ENCODE peak calls at places on chromosomes 11 and 22, in five cellular contexts. Y, M, T, F and W are unnamed samples.

GRCh38 chr11:73158356-73159051 is 16.4 kb upstream of the FCHSD2 start:
- DNase-seq in T (peak; percentile 45), F (no peak), M (peak; percentile 61), Y (peak; percentile 89), W (no peak)

GRCh38 chr11:74559934-74560309 is 32.5 kb upstream of the POLD3 start:
- DNase-seq in T (no peak), F (no peak), M (peak; percentile 28), Y (no peak), W (no peak)

GRCh38 chr11:10784229-10785145 is 24.2 kb downstream of the EIF4G2 start:
- DNase-seq in T (no peak), Y (peak; percentile 24), F (no peak), M (peak; percentile 43), W (peak; percentile 44)

GRCh38 chr11:76038608-76039007 is 167.7 kb downstream of the WNT11 start:
- DNase-seq in F (no peak), M (no peak), T (no peak), Y (no peak), W (no peak)

GRCh38 chr22:23263651-23264555 is 83.6 kb downstream of the BCR start:
- DNase-seq in M (no peak), F (no peak), T (no peak), Y (no peak), W (no peak)

GRCh38 chr11:6116638-6117037 is 9.2 kb downstream of the OR56B4 start:
- DNase-seq in M (no peak), T (no peak), F (no peak), Y (no peak), W (no peak)

GRCh38 chr11:2440646-2441045 is 3.7 kb downstream of the TRPM5 start:
- DNase-seq in Y (no peak), T (peak; percentile 31), F (no peak), M (no peak), W (no peak)

GRCh38 chr11:94958118-94958517 is 15.2 kb downstream of the CWC15 start:
- DNase-seq in T (no peak), Y (peak; percentile 78), F (no peak), M (peak; percentile 58), W (no peak)

GRCh38 chr11:69696749-69697488 is 6.9 kb downstream of the FGF19 start:
- DNase-seq in F (peak; percentile 41), T (peak; percentile 34), Y (no peak), M (no peak), W (no peak)

GRCh38 chr11:12885717-12886226 is 123.3 kb upstream of the RASSF10 start:
- DNase-seq in Y (no peak), F (no peak), M (no peak), T (no peak), W (no peak)

GRCh38 chr22:36385491-36386350 is 2.0 kb downstream of the MYH9 start:
- DNase-seq in T (peak; percentile 88), M (peak; percentile 77), F (no peak), Y (no peak), W (no peak)

GRCh38 chr22:24810043-24810749 is 4.2 kb downstream of the SGSM1 start:
- DNase-seq in M (no peak), Y (no peak), T (peak; percentile 90), F (no peak), W (peak; percentile 15)

GRCh38 chr22:24760708-24761306 is 13.7 kb downstream of the PIWIL3 start:
- DNase-seq in M (peak; percentile 25), T (no peak), Y (no peak), F (no peak), W (no peak)

GRCh38 chr22:48600681-48601080 is 1227.0 kb downstream of the BRD1 start:
- DNase-seq in M (no peak), F (no peak), T (no peak), Y (no peak), W (no peak)

GRCh38 chr11:96869207-96869606 is 479.4 kb downstream of the JRKL start:
- DNase-seq in Y (no peak), T (no peak), F (no peak), M (peak; percentile 77), W (no peak)

GRCh38 chr11:112608466-112608865 is 347.8 kb upstream of the PLET1 start:
- DNase-seq in M (no peak), F (no peak), T (no peak), Y (no peak), W (no peak)

GRCh38 chr22:29479417-29480261 is at the start of gene NEFH:
- DNase-seq in F (peak; percentile 41), Y (no peak), M (no peak), T (no peak), W (no peak)

GRCh38 chr22:46971141-46971775 is 208.8 kb downstream of the TBC1D22A start:
- DNase-seq in Y (peak; percentile 75), F (peak; percentile 49), T (no peak), M (peak; percentile 35), W (peak; percentile 51)

GRCh38 chr11:2271077-2271326 is 614 bp upstream of the ASCL2 start:
- DNase-seq in T (peak; percentile 71), Y (no peak), M (no peak), F (peak; percentile 35), W (peak; percentile 2)

GRCh38 chr11:31361743-31362142 is 7.8 kb downstream of the DCDC1 start:
- DNase-seq in F (no peak), Y (no peak), M (no peak), T (no peak), W (no peak)

GRCh38 chr11:41431784-41432183 is 27.7 kb downstream of the LRRC4C start:
- DNase-seq in F (peak; percentile 19), T (no peak), M (peak; percentile 4), Y (peak; percentile 12), W (peak; percentile 8)

GRCh38 chr11:102225689-102226562 is 91.4 kb upstream of the BIRC3 start:
- DNase-seq in T (no peak), Y (peak; percentile 96), M (peak; percentile 96), F (no peak), W (no peak)

GRCh38 chr22:26318975-26319374 is 110.1 kb upstream of the ASPHD2 start:
- DNase-seq in F (no peak), T (no peak), M (peak; percentile 21), Y (no peak), W (peak; percentile 67)

GRCh38 chr11:2387266-2387982 is 10.3 kb downstream of the CD81 start:
- DNase-seq in M (peak; percentile 45), Y (peak; percentile 65), T (no peak), F (no peak), W (no peak)

GRCh38 chr11:78666675-78667129 is 92.0 kb upstream of the NARS2 start:
- DNase-seq in T (no peak), M (peak; percentile 33), Y (no peak), F (no peak), W (no peak)

GRCh38 chr11:126919147-126919823 is 81.3 kb downstream of the KIRREL3 start:
- DNase-seq in M (no peak), F (no peak), T (no peak), Y (no peak), W (no peak)

DNA sequence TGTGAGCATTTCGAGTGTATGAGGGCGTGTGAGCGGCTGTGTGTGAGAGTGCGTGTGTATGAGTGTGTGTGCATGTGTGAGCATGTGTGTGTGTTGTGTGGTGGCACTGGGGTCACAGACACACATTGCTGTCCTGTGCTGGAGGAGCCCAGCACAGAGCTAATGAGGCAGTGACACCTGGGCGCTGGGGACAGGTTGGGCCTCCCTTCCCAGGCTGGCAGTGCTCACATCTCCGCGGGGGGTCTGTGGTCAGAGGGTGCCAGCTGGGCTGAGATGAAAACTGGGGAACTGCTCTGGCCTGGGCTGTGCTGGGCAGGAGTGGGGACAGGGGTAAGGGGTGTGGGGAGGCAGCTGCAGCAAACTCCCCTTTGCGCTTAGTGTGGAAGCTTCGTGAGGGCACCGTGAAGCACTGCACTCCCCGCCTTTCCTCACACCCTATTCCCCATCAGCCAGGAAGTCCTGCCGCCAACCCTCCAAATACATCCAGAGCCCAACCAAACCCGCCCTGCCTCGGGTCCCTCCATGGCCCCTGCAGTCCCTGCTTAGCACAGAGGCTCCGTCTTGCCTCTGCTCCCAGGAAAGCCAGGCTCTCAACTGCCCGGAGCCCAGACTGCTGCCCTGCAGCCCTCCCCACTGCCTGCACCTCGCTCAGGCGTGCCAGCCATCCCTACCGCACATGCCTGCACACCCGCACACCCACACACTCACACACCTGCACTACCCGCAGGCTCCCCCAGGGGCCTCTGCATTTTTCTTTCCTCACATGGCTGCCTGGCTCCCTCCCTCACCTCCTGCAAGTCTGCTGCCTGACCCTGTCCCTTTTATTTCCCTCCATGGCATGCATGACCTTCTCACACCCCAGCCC is 62.0 kb upstream of the THY1 start:
- DNase-seq in F (peak; percentile 38), T (peak; percentile 59), M (no peak), Y (peak; percentile 7), W (peak; percentile 36)
- TF ChIP-seq CTCF in F (no peak), T (no peak), M (peak; percentile 19), Y (peak; percentile 36), W (peak; percentile 38)

GRCh38 chr22:38879961-38880360 is 7.9 kb upstream of the CBX6 start:
- DNase-seq in M (no peak), F (no peak), Y (no peak), T (no peak), W (no peak)

GRCh38 chr22:38881997-38882396 is 10.0 kb upstream of the CBX6 start:
- DNase-seq in F (no peak), M (no peak), T (no peak), Y (no peak), W (no peak)

GRCh38 chr22:38882480-38882879 is 10.5 kb upstream of the CBX6 start:
- DNase-seq in T (peak; percentile 88), F (no peak), Y (no peak), M (no peak), W (no peak)

GRCh38 chr22:38881464-38881871 is 9.5 kb upstream of the CBX6 start:
- DNase-seq in T (peak; percentile 95), M (peak; percentile 83), F (no peak), Y (peak; percentile 58), W (no peak)

DNA sequence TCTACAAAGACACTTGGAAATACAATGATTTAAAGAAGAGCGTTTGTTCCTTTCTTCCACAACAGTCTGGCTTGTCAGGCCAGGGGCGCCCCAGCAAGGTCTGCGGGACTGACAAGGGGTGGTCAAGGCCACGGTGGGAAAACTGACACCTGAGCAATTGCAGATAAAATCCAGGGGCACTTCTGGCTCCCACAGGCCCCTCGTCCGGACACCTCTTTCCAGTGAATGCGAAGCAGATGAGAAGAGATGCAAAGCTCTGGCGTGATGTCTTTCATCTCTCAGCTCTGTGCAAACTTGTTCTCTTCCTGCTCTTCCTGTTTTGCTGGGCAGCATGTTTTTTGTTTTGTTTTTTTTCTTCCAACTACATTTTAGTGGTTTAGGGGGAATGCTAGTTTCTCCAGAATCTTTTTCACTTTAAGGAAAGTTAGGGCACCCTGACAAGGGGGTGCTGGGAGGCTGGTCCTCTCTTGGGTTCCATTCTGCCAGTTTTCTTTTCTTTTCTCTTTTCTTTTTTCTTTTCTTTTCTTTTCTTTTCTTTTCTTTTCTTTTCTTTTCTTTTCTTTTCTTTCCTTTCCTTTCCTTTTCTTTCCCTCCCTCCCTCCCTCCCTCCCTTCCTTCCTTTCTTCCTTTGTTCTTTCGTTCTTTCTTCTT is 11.1 kb upstream of the CBX6 start:
- DNase-seq in F (no peak), T (no peak), M (no peak), Y (no peak), W (no peak)
- TF ChIP-seq CTCF in F (no peak), T (no peak), M (no peak), Y (no peak), W (no peak)

GRCh38 chr22:19723165-19723989 is at the start of gene GP1BB:
- DNase-seq in F (peak; percentile 62), Y (peak; percentile 18), T (no peak), M (no peak), W (peak; percentile 57)
- TF ChIP-seq CTCF in F (no peak), Y (no peak), T (no peak), M (no peak), W (no peak)

DNA sequence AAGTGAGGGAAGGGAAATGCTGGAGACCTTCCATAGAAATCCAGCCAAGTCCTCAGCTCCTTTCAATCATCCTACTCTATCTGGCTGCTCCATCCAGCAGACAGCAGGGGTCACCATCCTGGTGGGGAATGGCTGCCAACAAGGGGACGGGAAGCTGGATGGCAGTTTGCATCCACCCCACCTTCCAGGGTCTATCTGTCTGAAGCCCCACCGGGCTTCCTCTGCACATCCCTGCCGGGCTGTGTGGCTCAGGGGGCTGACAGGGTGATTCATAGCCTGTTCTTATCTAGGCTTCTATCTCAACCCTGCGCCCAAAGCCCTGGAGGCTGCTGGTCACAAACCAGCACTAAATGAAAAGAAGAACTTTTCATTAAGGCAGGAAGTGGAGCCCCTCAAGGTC is 1.1 kb downstream of the SYTL2 start:
- DNase-seq in Y (no peak), F (peak; percentile 33), M (no peak), T (peak; percentile 69), W (peak; percentile 38)
- TF ChIP-seq CTCF in Y (peak; percentile 29), F (no peak), M (no peak), T (no peak), W (no peak)